ENCODE peak calls at places on chromosomes 5 and 9, in four cellular contexts. One of them, this sample, is unnamed.

GRCh38 chr5:3893527-3893926 is 297.9 kb downstream of the IRX1 start:
- DNase-seq in CD8-positive, alpha-beta memory T cell: no peak
- DNase-seq in endothelial cell: no peak
- DNase-seq in ACHN: no peak
- DNase-seq in this sample: no peak

GRCh38 chr9:69949396-69949795 is 94.3 kb upstream of the MAMDC2 start:
- DNase-seq in ACHN: no peak
- DNase-seq in endothelial cell: no peak
- DNase-seq in CD8-positive, alpha-beta memory T cell: no peak
- DNase-seq in this sample: no peak

GRCh38 chr5:180180198-180180820 is 28.7 kb downstream of the RASGEF1C start:
- DNase-seq in CD8-positive, alpha-beta memory T cell: no peak
- DNase-seq in endothelial cell: no peak
- DNase-seq in ACHN: no peak
- DNase-seq in this sample: no peak

GRCh38 chr9:69265891-69266290 is 59.1 kb upstream of the ENTREP1 start:
- DNase-seq in endothelial cell: no peak
- DNase-seq in CD8-positive, alpha-beta memory T cell: no peak
- DNase-seq in ACHN: no peak
- DNase-seq in this sample: no peak

GRCh38 chr9:83285836-83286235 is 222.9 kb upstream of the RASEF start:
- DNase-seq in CD8-positive, alpha-beta memory T cell: no peak
- DNase-seq in ACHN: no peak
- DNase-seq in endothelial cell: no peak
- DNase-seq in this sample: no peak

GRCh38 chr9:70257991-70258691 is 637 bp upstream of the SMC5 start:
- DNase-seq in endothelial cell: peak
- DNase-seq in ACHN: peak
- DNase-seq in CD8-positive, alpha-beta memory T cell: no peak
- DNase-seq in this sample: peak

GRCh38 chr9:122978586-122978985 is 37.8 kb downstream of the RABGAP1 start:
- DNase-seq in CD8-positive, alpha-beta memory T cell: no peak
- DNase-seq in endothelial cell: no peak
- DNase-seq in ACHN: no peak
- DNase-seq in this sample: peak

GRCh38 chr9:33619666-33620404 is 95.8 kb downstream of the ANKRD18B start:
- DNase-seq in CD8-positive, alpha-beta memory T cell: no peak
- DNase-seq in endothelial cell: no peak
- DNase-seq in ACHN: peak
- DNase-seq in this sample: peak

GRCh38 chr9:111366978-111367377 is 37.0 kb upstream of the OR2K2 start:
- DNase-seq in ACHN: no peak
- DNase-seq in endothelial cell: no peak
- DNase-seq in CD8-positive, alpha-beta memory T cell: no peak
- DNase-seq in this sample: no peak

GRCh38 chr9:36136277-36136893 is at the start of gene GLIPR2:
- DNase-seq in ACHN: peak
- DNase-seq in CD8-positive, alpha-beta memory T cell: peak
- DNase-seq in endothelial cell: peak
- DNase-seq in this sample: peak

GRCh38 chr5:170748986-170749385 is 34.5 kb upstream of the GABRP start:
- DNase-seq in CD8-positive, alpha-beta memory T cell: no peak
- DNase-seq in ACHN: no peak
- DNase-seq in endothelial cell: no peak
- DNase-seq in this sample: no peak

GRCh38 chr5:41598011-41598410 is 87.6 kb upstream of the PLCXD3 start:
- DNase-seq in endothelial cell: no peak
- DNase-seq in CD8-positive, alpha-beta memory T cell: no peak
- DNase-seq in ACHN: no peak
- DNase-seq in this sample: no peak

GRCh38 chr5:83632874-83633273 is 87.8 kb downstream of the HAPLN1 start:
- DNase-seq in ACHN: peak
- DNase-seq in CD8-positive, alpha-beta memory T cell: no peak
- DNase-seq in endothelial cell: no peak
- DNase-seq in this sample: peak

GRCh38 chr5:14105717-14106435 is 37.3 kb upstream of the TRIO start:
- DNase-seq in endothelial cell: no peak
- DNase-seq in CD8-positive, alpha-beta memory T cell: no peak
- DNase-seq in ACHN: peak
- DNase-seq in this sample: peak

GRCh38 chr9:127921592-127922120 is 4.8 kb upstream of the ST6GALNAC4 start:
- DNase-seq in CD8-positive, alpha-beta memory T cell: peak
- DNase-seq in endothelial cell: peak
- DNase-seq in ACHN: peak
- DNase-seq in this sample: peak

GRCh38 chr5:150441813-150442698 is 7.5 kb downstream of the RPS14 start:
- DNase-seq in ACHN: no peak
- DNase-seq in endothelial cell: no peak
- DNase-seq in CD8-positive, alpha-beta memory T cell: no peak
- DNase-seq in this sample: no peak

GRCh38 chr5:142245776-142246175 is 79.0 kb downstream of the SPRY4 start:
- DNase-seq in endothelial cell: peak
- DNase-seq in ACHN: no peak
- DNase-seq in CD8-positive, alpha-beta memory T cell: no peak
- DNase-seq in this sample: no peak

GRCh38 chr9:37025381-37026084 is 8.5 kb downstream of the PAX5 start:
- DNase-seq in ACHN: peak
- DNase-seq in endothelial cell: peak
- DNase-seq in CD8-positive, alpha-beta memory T cell: no peak
- DNase-seq in this sample: no peak